ENCODE peak calls at places on chromosome 6, in four cellular contexts. D, M, B and P are unnamed samples.

GRCh38 chr6:110116258-110116657 is 63.2 kb downstream of the WASF1 start:
- DNase-seq in D (no peak), M (peak), B (no peak), P (no peak)

GRCh38 chr6:161446934-161447333 is 173.1 kb upstream of the AGPAT4 start:
- DNase-seq in D (no peak), M (no peak), B (no peak), P (no peak)

GRCh38 chr6:49497308-49497707 is 2.4 kb upstream of the GLYATL3 start:
- DNase-seq in D (no peak), M (no peak), B (no peak), P (no peak)

GRCh38 chr6:156689656-156690055 is 87.5 kb upstream of the ARID1B start:
- DNase-seq in D (no peak), M (no peak), B (no peak), P (no peak)

GRCh38 chr6:5151955-5152401 is 66.8 kb downstream of the PPP1R3G start:
- DNase-seq in D (no peak), M (no peak), B (peak), P (peak)

GRCh38 chr6:14822689-14823088 is 423.2 kb upstream of the JARID2 start:
- DNase-seq in D (no peak), M (no peak), B (no peak), P (no peak)

GRCh38 chr6:37406942-37407341 is 26.1 kb upstream of the CMTR1 start:
- DNase-seq in D (no peak), M (no peak), B (no peak), P (no peak)

GRCh38 chr6:81562169-81562568 is 190.3 kb downstream of the TENT5A start:
- DNase-seq in D (no peak), M (peak), B (peak), P (peak)

GRCh38 chr6:71326611-71327010 is 38.0 kb downstream of the OGFRL1 start:
- DNase-seq in D (no peak), M (no peak), B (no peak), P (peak)

GRCh38 chr6:11009353-11009752 is 34.8 kb downstream of the ELOVL2 start:
- DNase-seq in D (no peak), M (peak), B (peak), P (peak)

GRCh38 chr6:156674197-156674596 is 103.0 kb upstream of the ARID1B start:
- DNase-seq in D (no peak), M (no peak), B (no peak), P (no peak)

GRCh38 chr6:35341557-35341956 is 801 bp upstream of the PPARD start:
- DNase-seq in D (no peak), M (no peak), B (no peak), P (no peak)

GRCh38 chr6:113381957-113382356 is 475.2 kb upstream of the MARCKS start:
- DNase-seq in D (no peak), M (no peak), B (peak), P (peak)

GRCh38 chr6:163543311-163543710 is 128.8 kb downstream of the QKI start:
- DNase-seq in D (no peak), M (no peak), B (no peak), P (no peak)

GRCh38 chr6:129753422-129753821 is 43.4 kb upstream of the ARHGAP18 start:
- DNase-seq in D (no peak), M (no peak), B (peak), P (peak)

GRCh38 chr6:82057846-82058554 is 189.5 kb downstream of the IBTK start:
- DNase-seq in D (no peak), M (no peak), B (peak), P (peak)

GRCh38 chr6:34027445-34027936 is 118.4 kb downstream of the GRM4 start:
- DNase-seq in D (peak), M (peak), B (peak), P (peak)

GRCh38 chr6:156778615-156779205 is 1.5 kb downstream of the ARID1B start:
- DNase-seq in D (peak), M (peak), B (peak), P (peak)

GRCh38 chr6:156827382-156827781 is 50.2 kb downstream of the ARID1B start:
- DNase-seq in D (no peak), M (no peak), B (no peak), P (peak)

GRCh38 chr6:81793811-81794210 is 41.3 kb upstream of the TENT5A start:
- DNase-seq in D (no peak), M (no peak), B (peak), P (peak)

GRCh38 chr6:14787274-14787673 is 458.6 kb upstream of the JARID2 start:
- DNase-seq in D (no peak), M (no peak), B (no peak), P (no peak)

GRCh38 chr6:27667016-27667415 is 194.1 kb upstream of the ZNF184 start:
- DNase-seq in D (no peak), M (no peak), B (no peak), P (no peak)

GRCh38 chr6:156174026-156174880 is 602.9 kb upstream of the ARID1B start:
- DNase-seq in D (no peak), M (no peak), B (no peak), P (no peak)

DNA sequence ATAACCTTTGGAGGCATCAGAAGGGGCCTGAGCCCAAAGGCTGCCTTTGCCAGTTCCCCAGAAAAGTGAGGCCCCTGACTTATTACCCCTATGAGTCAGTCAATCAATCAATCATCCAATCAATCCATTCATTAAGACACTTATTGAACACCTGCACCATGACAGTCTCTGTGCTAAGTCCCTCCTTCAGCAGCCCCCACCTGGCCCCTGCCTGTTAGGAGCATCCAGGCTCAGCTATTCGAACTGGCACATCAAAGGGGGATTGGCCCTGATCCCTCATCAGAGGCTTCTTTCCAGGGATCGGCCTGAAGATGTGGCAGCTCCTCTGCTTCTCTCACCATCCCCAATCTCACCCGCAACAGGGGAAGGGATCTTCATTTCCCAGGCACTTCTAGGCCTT is 27.7 kb upstream of the VEGFA start:
- DNase-seq in D (no peak), M (no peak), B (no peak), P (no peak)
- TF ChIP-seq CTCF in D (no peak), M (no peak), B (no peak), P (no peak)

GRCh38 chr6:135759831-135760230 is 91.7 kb upstream of the PDE7B start:
- DNase-seq in D (no peak), M (no peak), B (peak), P (no peak)
- TF ChIP-seq CTCF in D (no peak), M (peak), B (peak), P (peak)

DNA sequence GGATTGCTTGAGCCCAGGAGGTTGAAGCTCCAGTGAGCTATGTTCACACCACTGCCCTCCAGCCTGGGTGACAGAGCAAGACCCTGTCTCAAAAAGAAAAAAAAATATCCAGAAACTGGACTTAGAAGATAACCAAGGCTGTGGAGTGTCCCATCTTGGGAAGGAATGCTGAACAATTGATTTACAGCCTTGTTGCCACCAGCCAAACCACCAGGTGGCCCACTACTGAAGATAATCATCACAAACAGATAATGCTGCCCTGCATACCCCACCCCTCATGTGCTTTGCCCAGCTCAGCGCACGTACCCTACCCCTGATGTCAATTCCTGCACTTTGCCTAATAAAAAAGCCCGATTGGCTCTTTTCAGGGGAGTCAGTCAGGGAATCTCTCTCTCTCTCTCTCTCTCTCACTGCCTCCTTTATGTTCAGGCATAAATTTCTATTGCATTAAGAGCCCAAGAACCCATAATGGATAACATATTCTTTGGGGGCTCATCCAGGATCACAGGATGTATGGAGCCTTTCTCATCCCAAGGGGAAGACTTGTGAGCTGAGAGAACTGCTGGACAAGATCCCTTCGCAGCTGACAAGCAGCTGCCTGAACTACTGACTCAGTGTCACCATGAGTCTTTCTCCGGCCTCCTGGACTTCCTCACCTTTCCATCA is 166.4 kb downstream of the CD24 start:
- DNase-seq in D (no peak), M (no peak), B (no peak), P (no peak)
- TF ChIP-seq CTCF in D (no peak), M (no peak), B (no peak), P (no peak)

GRCh38 chr6:131068165-131068564 is 5.1 kb upstream of the EPB41L2 start:
- DNase-seq in D (no peak), M (no peak), B (no peak), P (no peak)

GRCh38 chr6:131070061-131070460 is 7.0 kb upstream of the EPB41L2 start:
- DNase-seq in D (no peak), M (no peak), B (no peak), P (no peak)

GRCh38 chr6:131073577-131073976 is 10.5 kb upstream of the EPB41L2 start:
- DNase-seq in D (no peak), M (no peak), B (no peak), P (no peak)
- TF ChIP-seq CTCF in D (no peak), M (no peak), B (no peak), P (no peak)

GRCh38 chr6:145707397-145707796 is 27.9 kb downstream of the EPM2A start:
- DNase-seq in D (no peak), M (no peak), B (no peak), P (no peak)

GRCh38 chr6:145705561-145705960 is 29.8 kb downstream of the EPM2A start:
- DNase-seq in D (no peak), M (no peak), B (peak), P (peak)

GRCh38 chr6:145699462-145699861 is 35.9 kb downstream of the EPM2A start:
- DNase-seq in D (no peak), M (no peak), B (peak), P (peak)

DNA sequence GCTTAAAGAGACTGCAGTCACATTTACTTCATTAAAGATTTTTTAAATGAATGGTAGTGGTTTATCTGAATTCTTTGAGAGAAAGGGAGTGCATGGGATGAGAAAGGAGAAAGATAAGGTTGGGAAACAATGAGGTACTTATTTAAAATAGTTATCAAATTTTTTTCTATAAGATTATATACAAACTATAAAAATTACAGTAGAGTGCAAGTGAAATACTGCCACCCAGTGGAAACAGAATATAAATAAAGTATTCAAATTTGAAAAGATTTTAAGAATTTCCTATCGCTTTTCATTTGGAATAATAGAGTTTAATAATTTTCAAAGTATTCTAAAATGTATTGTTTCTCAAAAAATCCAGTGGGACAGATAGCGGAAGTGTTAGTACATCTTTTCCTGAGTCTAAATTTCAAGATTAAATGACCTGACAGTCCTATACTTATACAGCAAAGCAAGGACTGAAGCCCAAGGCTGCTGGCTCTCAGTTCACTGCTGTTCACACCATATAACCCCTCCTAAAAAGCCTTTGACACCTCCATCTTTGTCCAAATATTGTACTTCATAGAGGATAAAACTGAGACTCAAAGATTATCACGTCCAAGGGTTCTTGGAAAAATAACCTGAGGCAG is 31.1 kb downstream of the EPM2A start:
- DNase-seq in D (no peak), M (peak), B (peak), P (peak)
- TF ChIP-seq CTCF in D (peak), M (peak), B (peak), P (peak)

DNA sequence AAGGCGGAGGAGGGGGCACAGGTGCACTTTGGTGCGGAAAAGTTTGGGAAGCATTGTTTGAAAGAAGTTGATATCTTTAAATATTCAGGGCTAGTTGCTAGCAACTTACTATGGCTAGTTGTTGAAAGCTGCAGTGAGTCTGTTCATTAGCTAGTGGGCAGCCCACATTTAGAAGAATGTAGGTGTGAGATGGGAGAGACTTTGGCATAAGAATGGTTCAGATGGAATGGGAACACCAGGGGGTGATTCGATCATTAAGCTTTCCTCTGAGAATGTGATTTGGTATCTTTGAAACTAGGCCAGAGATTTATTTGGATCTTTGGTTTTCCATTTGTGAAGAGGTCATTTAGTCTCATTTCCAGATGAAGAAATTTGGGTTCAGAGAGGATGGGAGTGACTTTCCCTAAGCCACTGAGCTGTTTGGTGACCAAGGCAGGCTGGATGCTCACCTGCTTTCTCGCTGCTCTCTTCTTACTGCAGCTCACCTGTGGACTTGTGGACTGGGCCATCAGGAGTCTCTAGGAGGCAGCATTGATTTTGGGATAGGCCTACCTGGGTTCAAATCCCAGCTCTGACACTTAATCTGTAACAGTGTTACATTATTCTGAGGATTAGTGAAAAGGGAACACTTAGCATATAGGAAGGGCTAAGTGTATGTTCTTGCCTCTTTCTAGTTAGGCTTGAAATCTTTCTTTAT is 62.9 kb downstream of the CARMIL1 start:
- DNase-seq in D (no peak), M (no peak), B (no peak), P (no peak)
- TF ChIP-seq CTCF in D (no peak), M (no peak), B (no peak), P (no peak)

GRCh38 chr6:124795879-124796838 is 166.1 kb upstream of the RNF217 start:
- DNase-seq in D (peak), M (peak), B (peak), P (peak)

GRCh38 chr6:124798942-124799496 is 163.2 kb upstream of the RNF217 start:
- DNase-seq in D (no peak), M (no peak), B (peak), P (peak)

GRCh38 chr6:124799638-124800037 is 162.6 kb upstream of the RNF217 start:
- DNase-seq in D (no peak), M (no peak), B (no peak), P (no peak)

DNA sequence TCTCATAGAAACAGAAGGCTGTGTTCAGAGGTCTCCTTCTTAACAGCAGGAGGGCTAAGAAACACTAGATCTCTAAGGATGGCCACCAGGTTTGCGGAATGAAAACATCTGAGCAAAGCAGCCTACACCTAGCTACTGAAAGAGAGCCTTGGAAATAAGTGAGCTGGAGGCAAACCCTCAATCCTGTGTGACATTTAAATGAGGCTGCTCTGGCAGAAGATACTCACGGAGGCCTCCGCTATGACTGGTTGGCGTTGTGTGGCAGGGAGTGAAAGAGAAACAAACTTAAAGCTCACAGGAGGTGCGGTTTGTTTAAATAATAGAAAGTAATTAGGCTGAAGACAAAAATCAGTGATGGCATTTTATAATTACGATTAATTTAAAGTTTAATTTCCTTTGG is 162.0 kb upstream of the RNF217 start:
- DNase-seq in D (no peak), M (no peak), B (no peak), P (no peak)
- TF ChIP-seq CTCF in D (no peak), M (no peak), B (no peak), P (no peak)

DNA sequence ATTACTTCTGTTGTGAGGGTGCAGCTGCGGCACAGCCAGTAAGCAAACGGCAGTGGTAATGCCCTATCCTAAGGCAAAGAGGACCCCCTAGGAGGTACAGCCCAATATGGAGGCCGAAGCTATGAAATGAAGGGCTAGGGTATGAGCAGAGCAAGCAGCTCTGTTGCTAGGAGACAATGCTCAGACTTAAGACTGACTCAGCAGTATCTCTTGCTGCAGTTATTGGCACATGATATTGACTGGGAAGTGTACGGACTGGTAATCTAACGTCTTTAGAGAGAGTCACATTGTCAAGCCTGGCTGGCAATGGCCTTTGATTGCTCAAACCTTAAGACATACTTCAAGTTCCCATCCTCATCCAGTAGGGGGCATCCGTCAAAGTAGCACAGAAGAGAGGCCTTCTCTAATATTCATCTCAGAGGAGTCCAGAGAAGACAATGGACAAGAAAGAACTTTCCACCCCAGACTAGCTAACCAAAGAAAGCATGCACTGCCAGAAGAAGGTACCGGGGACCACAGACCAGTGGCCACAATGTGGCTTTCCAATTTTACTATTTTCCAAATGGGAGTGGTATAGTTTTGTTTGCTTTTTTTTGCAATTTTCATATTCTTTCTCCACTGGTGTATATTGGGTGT is 37.0 kb downstream of the LRFN2 start:
- DNase-seq in D (no peak), M (peak), B (peak), P (peak)
- TF ChIP-seq CTCF in D (peak), M (peak), B (peak), P (peak)

DNA sequence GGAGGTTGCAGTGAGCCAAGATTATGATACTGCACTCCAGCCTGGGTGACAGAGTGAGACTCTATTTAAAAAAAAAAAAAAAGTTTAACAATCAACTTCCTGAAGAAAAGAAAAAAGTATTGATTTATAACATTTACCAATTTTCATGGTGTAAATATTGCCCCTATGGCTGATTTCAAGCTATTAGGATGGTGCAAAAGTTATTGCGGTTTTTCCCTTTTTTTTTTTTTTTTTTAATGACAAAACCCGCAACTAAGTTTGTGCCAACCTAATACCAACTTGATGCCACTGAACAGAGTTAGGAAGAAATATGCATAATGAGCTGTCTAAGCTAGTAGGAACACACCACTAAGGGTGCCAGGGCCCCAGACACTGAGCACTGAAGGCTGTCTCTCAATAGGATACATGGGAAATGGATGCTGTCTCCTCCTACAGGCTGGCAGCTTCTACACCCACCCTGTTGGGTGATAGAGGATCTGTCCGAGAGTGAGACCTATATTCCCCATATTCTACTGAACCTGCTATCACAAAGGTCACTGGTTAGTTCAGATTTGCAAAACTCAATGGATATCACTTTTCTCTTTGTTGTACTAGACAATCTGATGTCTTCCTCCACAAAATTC is 6.5 kb upstream of the PERP start:
- DNase-seq in D (no peak), M (no peak), B (no peak), P (no peak)
- TF ChIP-seq CTCF in D (no peak), M (no peak), B (no peak), P (no peak)